ENCODE peak calls at places on chromosomes 2 and 18, in six cellular contexts. One of them, this sample, is unnamed.

GRCh38 chr2:31812051-31812798 is 198.6 kb downstream of the MEMO1 start:
- DNase-seq in A549: peak
- DNase-seq in lower lobe of right lung: no peak
- DNase-seq in GM23338: no peak
- DNase-seq in astrocyte of the spinal cord: no peak
- DNase-seq in fibroblast of lung: no peak
- DNase-seq in this sample: peak

GRCh38 chr2:109516445-109517117 is 97.2 kb downstream of the SEPTIN10 start:
- DNase-seq in fibroblast of lung: peak
- DNase-seq in A549: peak
- DNase-seq in GM23338: peak
- DNase-seq in lower lobe of right lung: peak
- DNase-seq in astrocyte of the spinal cord: no peak
- DNase-seq in this sample: peak

GRCh38 chr2:51304341-51304740 is 272.4 kb upstream of the NRXN1 start:
- DNase-seq in A549: no peak
- DNase-seq in astrocyte of the spinal cord: no peak
- DNase-seq in lower lobe of right lung: no peak
- DNase-seq in GM23338: no peak
- DNase-seq in fibroblast of lung: no peak
- DNase-seq in this sample: no peak

GRCh38 chr2:58767833-58768726 is 527.0 kb upstream of the FANCL start:
- DNase-seq in GM23338: no peak
- DNase-seq in astrocyte of the spinal cord: no peak
- DNase-seq in fibroblast of lung: no peak
- DNase-seq in lower lobe of right lung: no peak
- DNase-seq in A549: no peak
- DNase-seq in this sample: no peak

GRCh38 chr2:23926289-23926749 is 604 bp downstream of the ATAD2B start:
- DNase-seq in astrocyte of the spinal cord: no peak
- DNase-seq in lower lobe of right lung: peak
- DNase-seq in A549: peak
- DNase-seq in GM23338: peak
- DNase-seq in fibroblast of lung: no peak
- DNase-seq in this sample: no peak

GRCh38 chr18:80097201-80097600 is 11.9 kb upstream of the ADNP2 start:
- DNase-seq in A549: no peak
- DNase-seq in lower lobe of right lung: no peak
- DNase-seq in fibroblast of lung: no peak
- DNase-seq in GM23338: no peak
- DNase-seq in astrocyte of the spinal cord: no peak
- DNase-seq in this sample: no peak

GRCh38 chr18:55001625-55002024 is 42.4 kb upstream of the CCDC68 start:
- DNase-seq in lower lobe of right lung: no peak
- DNase-seq in GM23338: peak
- DNase-seq in fibroblast of lung: peak
- DNase-seq in astrocyte of the spinal cord: no peak
- DNase-seq in A549: no peak
- DNase-seq in this sample: peak

GRCh38 chr2:15112216-15112615 is 448.9 kb downstream of the NBAS start:
- DNase-seq in A549: no peak
- DNase-seq in GM23338: peak
- DNase-seq in fibroblast of lung: peak
- DNase-seq in astrocyte of the spinal cord: peak
- DNase-seq in lower lobe of right lung: no peak
- DNase-seq in this sample: peak

GRCh38 chr18:13014818-13015217 is 23.7 kb downstream of the CEP192 start:
- DNase-seq in astrocyte of the spinal cord: no peak
- DNase-seq in GM23338: no peak
- DNase-seq in lower lobe of right lung: no peak
- DNase-seq in fibroblast of lung: no peak
- DNase-seq in A549: no peak
- DNase-seq in this sample: no peak

GRCh38 chr2:203016716-203017115 is 2.0 kb downstream of the NBEAL1 start:
- DNase-seq in astrocyte of the spinal cord: no peak
- DNase-seq in A549: no peak
- DNase-seq in fibroblast of lung: no peak
- DNase-seq in GM23338: no peak
- DNase-seq in lower lobe of right lung: no peak
- DNase-seq in this sample: no peak

GRCh38 chr2:223487447-223487846 is 114.7 kb downstream of the SCG2 start:
- DNase-seq in fibroblast of lung: peak
- DNase-seq in A549: no peak
- DNase-seq in lower lobe of right lung: no peak
- DNase-seq in astrocyte of the spinal cord: no peak
- DNase-seq in GM23338: no peak
- DNase-seq in this sample: no peak

GRCh38 chr2:5661362-5661761 is 30.8 kb upstream of the SOX11 start:
- DNase-seq in fibroblast of lung: no peak
- DNase-seq in A549: no peak
- DNase-seq in GM23338: no peak
- DNase-seq in lower lobe of right lung: no peak
- DNase-seq in astrocyte of the spinal cord: no peak
- DNase-seq in this sample: no peak

DNA sequence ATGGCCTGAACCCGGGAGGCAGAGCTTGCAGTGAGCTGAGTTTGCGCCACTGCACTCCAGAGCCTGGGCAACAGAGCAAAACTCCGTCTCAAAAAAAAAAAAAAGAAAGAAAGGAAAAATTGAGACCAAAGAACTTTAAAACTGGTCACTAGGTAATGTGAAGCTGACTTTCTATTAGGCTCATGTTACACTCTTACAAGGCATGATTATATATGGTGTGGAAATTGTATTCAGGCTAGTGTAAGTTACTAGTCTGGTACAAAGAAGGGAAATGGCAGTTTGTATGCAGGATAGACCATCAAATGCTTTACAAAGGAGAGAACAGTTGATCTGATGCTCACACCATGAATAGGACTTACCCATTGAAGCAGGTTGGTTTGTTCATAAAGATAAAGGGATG is 35.4 kb upstream of the ARMC9 start:
- DNase-seq in A549: no peak
- DNase-seq in astrocyte of the spinal cord: peak
- DNase-seq in GM23338: peak
- DNase-seq in lower lobe of right lung: no peak
- DNase-seq in fibroblast of lung: no peak
- DNase-seq in this sample: peak
- TF ChIP-seq CTCF in A549: no peak
- TF ChIP-seq CTCF in astrocyte of the spinal cord: no peak
- TF ChIP-seq CTCF in GM23338: no peak
- TF ChIP-seq CTCF in lower lobe of right lung: no peak
- TF ChIP-seq CTCF in fibroblast of lung: no peak
- TF ChIP-seq CTCF in this sample: no peak

GRCh38 chr2:150479075-150479915 is 8.2 kb downstream of the RND3 start:
- DNase-seq in astrocyte of the spinal cord: peak
- DNase-seq in lower lobe of right lung: no peak
- DNase-seq in A549: no peak
- DNase-seq in fibroblast of lung: peak
- DNase-seq in GM23338: no peak
- DNase-seq in this sample: peak

GRCh38 chr2:150478206-150478974 is 9.1 kb downstream of the RND3 start:
- DNase-seq in fibroblast of lung: peak
- DNase-seq in GM23338: peak
- DNase-seq in A549: no peak
- DNase-seq in lower lobe of right lung: no peak
- DNase-seq in astrocyte of the spinal cord: peak
- DNase-seq in this sample: peak

GRCh38 chr2:150480971-150481830 is 6.3 kb downstream of the RND3 start:
- DNase-seq in A549: no peak
- DNase-seq in fibroblast of lung: no peak
- DNase-seq in GM23338: no peak
- DNase-seq in lower lobe of right lung: no peak
- DNase-seq in astrocyte of the spinal cord: no peak
- DNase-seq in this sample: no peak

GRCh38 chr2:150482111-150482510 is 5.4 kb downstream of the RND3 start:
- DNase-seq in lower lobe of right lung: no peak
- DNase-seq in A549: no peak
- DNase-seq in GM23338: no peak
- DNase-seq in astrocyte of the spinal cord: peak
- DNase-seq in fibroblast of lung: no peak
- DNase-seq in this sample: peak

DNA sequence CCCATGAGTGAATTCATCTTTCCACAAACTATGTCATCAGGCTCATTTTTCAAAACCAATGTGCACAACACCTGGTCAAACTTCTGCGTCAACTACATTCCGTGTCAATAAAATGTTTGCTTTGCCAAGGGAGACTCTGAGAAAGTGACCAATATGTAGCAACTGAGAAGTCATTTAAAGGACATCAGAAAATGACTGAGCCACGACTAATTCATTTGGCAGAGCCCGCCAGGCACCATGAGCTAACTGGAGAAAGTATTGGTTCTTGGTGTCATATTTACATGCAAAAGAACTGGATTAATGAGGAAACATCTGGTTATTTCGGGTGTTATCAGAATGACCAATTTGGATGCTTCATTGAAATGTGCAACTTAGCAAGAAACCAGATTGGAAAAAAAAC is 7.2 kb downstream of the RND3 start:
- DNase-seq in GM23338: no peak
- DNase-seq in lower lobe of right lung: no peak
- DNase-seq in astrocyte of the spinal cord: peak
- DNase-seq in A549: no peak
- DNase-seq in fibroblast of lung: peak
- DNase-seq in this sample: peak
- H3K4me3 ChIP-seq in GM23338: peak
- H3K4me3 ChIP-seq in lower lobe of right lung: no peak
- H3K4me3 ChIP-seq in astrocyte of the spinal cord: no peak
- H3K4me3 ChIP-seq in A549: peak
- H3K4me3 ChIP-seq in fibroblast of lung: peak
- H3K4me3 ChIP-seq in this sample: no peak

GRCh38 chr18:43794363-43794762 is 517.1 kb upstream of the SYT4 start:
- DNase-seq in GM23338: no peak
- DNase-seq in fibroblast of lung: no peak
- DNase-seq in A549: no peak
- DNase-seq in lower lobe of right lung: no peak
- DNase-seq in astrocyte of the spinal cord: no peak
- DNase-seq in this sample: no peak
- TF ChIP-seq CTCF in GM23338: no peak
- TF ChIP-seq CTCF in fibroblast of lung: no peak
- TF ChIP-seq CTCF in A549: no peak
- TF ChIP-seq CTCF in lower lobe of right lung: no peak
- TF ChIP-seq CTCF in astrocyte of the spinal cord: no peak
- TF ChIP-seq CTCF in this sample: no peak

GRCh38 chr2:54570925-54571694 is 115.0 kb downstream of the SPTBN1 start:
- DNase-seq in A549: peak
- DNase-seq in astrocyte of the spinal cord: peak
- DNase-seq in lower lobe of right lung: peak
- DNase-seq in GM23338: no peak
- DNase-seq in fibroblast of lung: peak
- DNase-seq in this sample: peak
- H3K4me3 ChIP-seq in A549: peak
- H3K4me3 ChIP-seq in astrocyte of the spinal cord: no peak
- H3K4me3 ChIP-seq in lower lobe of right lung: no peak
- H3K4me3 ChIP-seq in GM23338: no peak
- H3K4me3 ChIP-seq in fibroblast of lung: no peak
- H3K4me3 ChIP-seq in this sample: no peak

DNA sequence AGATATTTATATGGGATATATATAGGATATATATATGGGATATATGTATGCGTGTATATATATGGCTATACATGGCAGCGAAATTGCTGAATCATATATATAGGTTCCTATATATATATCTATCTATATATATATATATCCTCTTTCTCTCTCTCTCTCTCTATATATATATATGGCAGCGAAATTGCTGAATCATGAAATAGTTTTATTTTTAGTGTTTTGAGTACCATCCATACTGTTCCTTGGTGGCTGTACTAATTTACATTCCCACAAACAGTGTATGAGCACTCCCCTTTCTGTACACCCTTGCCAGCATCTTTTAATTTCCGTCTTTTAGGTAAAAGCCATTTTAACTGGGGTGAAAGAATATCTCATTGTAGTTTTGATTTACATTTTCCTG is 397.6 kb upstream of the LINC00305 start:
- DNase-seq in astrocyte of the spinal cord: no peak
- DNase-seq in GM23338: no peak
- DNase-seq in fibroblast of lung: no peak
- DNase-seq in lower lobe of right lung: no peak
- DNase-seq in A549: no peak
- DNase-seq in this sample: no peak
- TF ChIP-seq CTCF in astrocyte of the spinal cord: no peak
- TF ChIP-seq CTCF in GM23338: no peak
- TF ChIP-seq CTCF in fibroblast of lung: no peak
- TF ChIP-seq CTCF in lower lobe of right lung: no peak
- TF ChIP-seq CTCF in A549: no peak
- TF ChIP-seq CTCF in this sample: no peak

This sample was measured in choroid plexus epithelial cell.